ENCODE peak calls at places on chromosome 16, in ten cellular contexts. N is Calu3, K is activated T-cell treated with anti-CD3 and anti-CD28 coated beads for 48 hours, Y is NCI-H748 treated with DMSO at 0.1 percent for 48 hours, U is GM19239, X is H9, D is HuH-7, R is left ventricle myocardium inferior, O is mesothelial cell of epicardium, M is AG20443. E is an unnamed sample.

GRCh38 chr16:12468552-12468951 is 335.1 kb downstream of the CPPED1 start:
- DNase-seq in M (no peak), Y (no peak), R (no peak), X (peak), K (no peak), O (no peak), N (no peak), U (no peak), D (peak), E (no peak)

GRCh38 chr16:72952404-72953301 is 95.3 kb downstream of the ZFHX3 start:
- DNase-seq in M (peak), X (no peak), R (no peak), Y (no peak), O (no peak), U (no peak), K (no peak), N (no peak), D (no peak), E (no peak)

GRCh38 chr16:11609474-11610120 is 22.9 kb upstream of the LITAF start:
- DNase-seq in R (no peak), M (no peak), K (no peak), O (no peak), U (no peak), N (no peak), Y (no peak), X (no peak), D (no peak), E (peak)

GRCh38 chr16:87345721-87346424 is 28.7 kb upstream of the C16orf95 start:
- DNase-seq in M (no peak), K (no peak), X (no peak), U (no peak), N (no peak), Y (no peak), D (no peak), R (no peak), O (no peak), E (no peak)

GRCh38 chr16:20938426-20938825 is 37.9 kb downstream of the LYRM1 start:
- DNase-seq in M (peak), N (no peak), O (no peak), X (no peak), K (no peak), R (no peak), D (no peak), Y (no peak), U (no peak), E (peak)

GRCh38 chr16:72990003-72990521 is 57.9 kb downstream of the ZFHX3 start:
- DNase-seq in K (no peak), U (no peak), M (peak), R (peak), X (no peak), D (no peak), Y (no peak), O (no peak), N (peak), E (peak)

GRCh38 chr16:85420501-85421337 is 192.4 kb upstream of the GSE1 start:
- DNase-seq in N (peak), K (peak), X (peak), Y (no peak), O (peak), M (peak), R (peak), U (peak), D (peak), E (no peak)

GRCh38 chr16:51034481-51035109 is 116.5 kb downstream of the SALL1 start:
- DNase-seq in R (no peak), U (no peak), X (no peak), K (no peak), N (no peak), Y (no peak), O (no peak), D (no peak), M (no peak), E (no peak)

GRCh38 chr16:85321856-85322271 is 209.6 kb upstream of the CIBAR2 start:
- DNase-seq in N (no peak), R (peak), O (no peak), Y (no peak), M (peak), U (no peak), K (no peak), X (no peak), D (peak), E (no peak)

GRCh38 chr16:49835116-49835880 is 20.6 kb downstream of the ZNF423 start:
- DNase-seq in X (no peak), O (no peak), D (no peak), Y (no peak), N (no peak), U (no peak), K (no peak), M (no peak), R (no peak), E (no peak)

GRCh38 chr16:22092143-22092933 is at the start of gene VWA3A:
- DNase-seq in X (peak), R (no peak), K (no peak), Y (no peak), O (no peak), N (peak), D (no peak), U (no peak), M (peak), E (no peak)

E was measured in SW480.